ENCODE peak calls at places on chromosomes 3 and 15, in six cellular contexts. I, F, R, S, A and T are unnamed samples. For H3K4me1, the result is how much of the 10 kb centered on the place peaks cover.

GRCh38 chr3:39013289-39013688 is 38.5 kb downstream of the SCN11A start:
- DNase-seq in I (no peak), F (no peak), R (no peak), S (no peak), A (no peak), T (no peak)

GRCh38 chr3:63046152-63046551 is 170.9 kb upstream of the CADPS start:
- DNase-seq in I (no peak), F (no peak), R (no peak), S (no peak), A (peak), T (no peak)

GRCh38 chr15:91054791-91055190 is 32.4 kb upstream of the VPS33B start:
- DNase-seq in I (no peak), F (no peak), R (no peak), S (no peak), A (no peak), T (no peak)

GRCh38 chr3:56205406-56205805 is 262.9 kb downstream of the ERC2 start:
- DNase-seq in I (no peak), F (no peak), R (no peak), S (no peak), A (no peak), T (no peak)

GRCh38 chr3:43892535-43892934 is 201.8 kb downstream of the ABHD5 start:
- DNase-seq in I (no peak), F (peak), R (no peak), S (no peak), A (no peak), T (no peak)

GRCh38 chr3:29514170-29514569 is 233.3 kb downstream of the RBMS3 start:
- DNase-seq in I (no peak), F (no peak), R (no peak), S (no peak), A (no peak), T (no peak)

GRCh38 chr15:58355352-58355964 is 76.3 kb upstream of the LIPC start:
- DNase-seq in I (no peak), F (no peak), R (no peak), S (no peak), A (no peak), T (no peak)

GRCh38 chr15:90028376-90028775 is 27.3 kb downstream of the ZNF710 start:
- DNase-seq in I (no peak), F (no peak), R (no peak), S (no peak), A (peak), T (no peak)

GRCh38 chr3:45034612-45035252 is 8.6 kb downstream of the CLEC3B start:
- DNase-seq in I (no peak), F (peak), R (no peak), S (no peak), A (no peak), T (peak)

GRCh38 chr3:58880182-58880581 is 169.6 kb downstream of the CFAP20DC start:
- DNase-seq in I (no peak), F (no peak), R (no peak), S (no peak), A (no peak), T (no peak)

GRCh38 chr15:63595066-63595465 is 2.1 kb upstream of the FBXL22 start:
- DNase-seq in I (no peak), F (no peak), R (no peak), S (no peak), A (no peak), T (no peak)

GRCh38 chr3:138938056-138938876 is 8.7 kb downstream of the FOXL2 start:
- DNase-seq in I (no peak), F (no peak), R (no peak), S (no peak), A (no peak), T (no peak)

GRCh38 chr3:16506884-16507409 is 6.6 kb downstream of the RFTN1 start:
- DNase-seq in I (no peak), F (no peak), R (no peak), S (no peak), A (no peak), T (no peak)

GRCh38 chr3:16508242-16508575 is 5.3 kb downstream of the RFTN1 start:
- DNase-seq in I (no peak), F (no peak), R (no peak), S (no peak), A (no peak), T (no peak)

GRCh38 chr3:16507540-16508241 is 5.8 kb downstream of the RFTN1 start:
- DNase-seq in I (no peak), F (no peak), R (no peak), S (no peak), A (no peak), T (no peak)

GRCh38 chr3:16509721-16510619 is 3.5 kb downstream of the RFTN1 start:
- DNase-seq in I (peak), F (no peak), R (no peak), S (no peak), A (no peak), T (no peak)

DNA sequence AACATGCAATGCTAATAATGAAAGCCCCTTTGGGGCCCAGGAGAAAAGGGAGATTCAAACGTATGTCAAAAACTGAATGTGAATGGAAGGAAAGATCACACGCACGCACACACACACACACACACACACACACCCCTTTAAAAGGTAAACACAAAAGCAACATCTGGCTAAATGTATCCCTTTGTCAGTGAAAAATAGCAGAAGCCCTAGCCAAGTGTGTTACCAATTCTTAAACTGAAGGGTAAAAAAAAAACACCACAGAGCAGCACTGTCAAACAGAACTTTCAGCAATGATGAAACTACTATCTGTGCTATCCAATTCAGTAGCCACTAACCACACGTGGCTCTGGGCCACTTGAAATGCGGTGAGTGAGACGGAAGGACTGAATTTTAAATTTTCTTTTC is 4.9 kb downstream of the RFTN1 start:
- DNase-seq in I (no peak), F (no peak), R (no peak), S (no peak), A (no peak), T (no peak)
- H3K4me1 ChIP-seq in I (under half), F (under half), R (under half), S (under half), A (under half), T (under half)

GRCh38 chr15:36878745-36879262 is 221.5 kb downstream of the MEIS2 start:
- DNase-seq in I (no peak), F (no peak), R (no peak), S (no peak), A (no peak), T (no peak)

GRCh38 chr15:36879568-36880225 is 220.7 kb downstream of the MEIS2 start:
- DNase-seq in I (peak), F (no peak), R (no peak), S (no peak), A (no peak), T (no peak)

GRCh38 chr15:36880226-36880912 is 220.0 kb downstream of the MEIS2 start:
- DNase-seq in I (peak), F (no peak), R (no peak), S (no peak), A (no peak), T (peak)

GRCh38 chr15:36877294-36877693 is 223.1 kb downstream of the MEIS2 start:
- DNase-seq in I (peak), F (no peak), R (no peak), S (no peak), A (no peak), T (no peak)

DNA sequence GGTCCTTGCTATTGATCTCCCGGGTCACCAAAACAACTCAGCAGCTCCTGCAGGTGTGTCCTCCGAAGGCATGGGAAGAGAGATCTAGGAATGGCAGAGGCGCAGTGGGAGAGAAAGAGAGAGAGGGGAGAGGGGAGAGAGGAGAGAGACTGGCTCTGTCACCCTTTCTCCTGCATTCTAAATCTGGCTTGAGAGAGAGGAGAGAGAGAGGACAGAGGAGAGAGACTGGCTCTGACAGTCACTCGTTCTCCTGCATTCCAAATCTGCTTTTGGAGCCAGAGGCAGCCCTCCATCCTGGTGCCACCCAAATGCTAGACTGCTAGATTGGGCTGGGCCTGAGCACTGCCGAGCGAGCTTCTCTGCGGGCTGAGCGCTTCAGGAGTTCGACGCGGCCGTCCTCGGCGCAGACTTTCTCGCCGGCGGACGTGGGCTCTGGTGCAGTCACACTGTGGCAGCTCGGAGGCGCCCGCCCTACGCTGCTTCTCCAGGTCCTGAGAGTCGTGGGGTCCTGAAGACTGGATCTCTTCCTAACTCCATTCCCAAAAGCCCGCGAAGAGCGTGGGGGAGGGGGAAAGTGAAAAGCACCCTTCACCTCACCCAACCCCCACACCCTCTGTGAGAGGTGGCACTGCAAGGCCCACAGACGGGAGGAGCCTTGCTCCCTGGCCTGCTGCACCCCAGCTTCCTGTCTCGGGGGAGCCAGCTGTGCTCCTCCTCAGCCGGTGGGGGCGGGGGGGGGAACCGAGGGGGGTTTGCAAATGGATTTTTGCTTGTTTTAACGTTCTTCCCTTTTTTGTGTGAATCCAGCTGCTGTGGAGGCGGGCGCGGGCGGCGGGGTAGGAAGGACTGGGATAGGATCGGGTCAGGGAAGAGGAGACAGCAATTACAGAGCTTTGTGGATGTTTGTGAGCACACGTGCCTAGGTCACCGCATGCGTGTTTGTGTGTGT is 222.3 kb downstream of the MEIS2 start:
- DNase-seq in I (peak), F (no peak), R (no peak), S (no peak), A (no peak), T (peak)
- H3K4me3 ChIP-seq in I (peak), F (no peak), R (no peak), S (no peak), A (no peak), T (peak)

DNA sequence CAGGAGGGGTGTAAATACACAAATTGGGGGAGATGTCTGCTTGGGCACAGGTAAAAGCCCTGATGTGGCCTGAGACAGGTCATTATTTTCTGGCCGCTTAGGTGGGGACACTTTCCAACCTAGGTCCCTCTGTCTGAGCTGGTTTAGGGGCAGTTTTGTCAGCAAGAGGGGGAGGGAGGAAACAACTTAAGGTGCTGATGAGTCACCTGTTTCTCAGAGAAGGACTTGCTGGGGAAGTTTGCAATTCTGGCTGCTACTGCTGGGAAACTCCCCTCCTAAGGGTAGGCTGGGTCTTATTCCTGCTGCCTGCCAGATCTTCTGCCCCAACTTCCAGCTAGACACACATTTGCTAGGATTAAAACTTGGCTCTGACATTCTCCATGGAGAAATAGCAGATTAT is 4.8 kb upstream of the RHOV start:
- DNase-seq in I (no peak), F (no peak), R (no peak), S (no peak), A (no peak), T (no peak)
- H3K27ac ChIP-seq in I (no peak), F (no peak), R (no peak), S (no peak), A (no peak), T (no peak)

GRCh38 chr3:193894121-193894863 is 241.7 kb upstream of the HES1 start:
- DNase-seq in I (no peak), F (peak), R (no peak), S (no peak), A (peak), T (peak)
- H3K4me1 ChIP-seq in I (under half), F (under half), R (under half), S (under half), A (under half), T (under half)

DNA sequence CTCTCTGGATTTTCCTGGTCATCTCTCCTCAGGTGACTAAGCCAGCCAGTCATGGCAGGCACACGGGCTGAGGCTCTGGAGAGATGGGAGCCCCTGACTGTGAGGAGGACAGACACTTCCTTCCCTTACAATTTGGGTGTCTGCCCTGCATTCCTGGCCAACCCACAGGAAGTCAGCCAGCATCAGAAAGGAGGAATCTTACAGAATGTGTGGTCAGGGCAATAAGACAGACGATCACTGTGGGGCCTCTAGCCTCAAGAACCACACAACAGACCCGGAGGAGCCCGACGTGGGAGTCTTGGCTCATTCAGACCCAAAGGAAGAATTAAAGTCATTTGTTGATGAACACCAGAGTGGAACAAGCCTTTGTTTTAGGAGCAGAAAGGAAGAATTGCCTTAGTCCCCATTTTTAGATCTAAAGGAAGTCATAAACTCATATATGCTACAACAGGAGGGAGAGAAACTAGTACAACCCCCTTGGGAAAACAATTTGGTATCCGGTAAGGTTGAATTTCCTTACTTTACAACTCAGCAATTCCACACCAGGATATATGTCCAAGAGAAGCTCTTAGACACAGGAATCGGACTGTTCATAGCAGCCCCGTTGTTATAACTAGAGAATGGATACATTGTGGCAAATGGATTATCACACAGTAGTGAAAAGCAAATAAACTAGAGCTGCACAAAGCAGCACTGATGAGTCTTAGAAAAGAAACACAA is 62.2 kb downstream of the ABTB1 start:
- DNase-seq in I (no peak), F (no peak), R (no peak), S (no peak), A (no peak), T (peak)
- H3K4me3 ChIP-seq in I (no peak), F (no peak), R (no peak), S (no peak), A (no peak), T (no peak)